ENCODE peak calls at places on chromosomes 7 and 10, in five cellular contexts. Z is SK-N-SH; N is occipital lobe; D is foreskin fibroblast; L is stimulated activated CD8-positive, alpha-beta memory T cell treated with anti-CD3 and anti-CD28 coated beads, Interleukin-15, amount 100 ng/mL, for 4 hours. J is an unnamed sample.

GRCh38 chr7:125316451-125316850 is 386.8 kb upstream of the POT1 start:
- DNase-seq in Z (peak), N (no peak), D (no peak), L (no peak), J (no peak)

GRCh38 chr7:86904949-86905834 is 154.3 kb downstream of the ELAPOR2 start:
- DNase-seq in Z (peak), N (no peak), D (peak), L (no peak), J (no peak)

GRCh38 chr7:149285581-149285975 is 23.6 kb downstream of the ZNF783 start:
- DNase-seq in Z (peak), N (no peak), D (peak), L (no peak), J (no peak)

GRCh38 chr7:101164071-101164840 is 1.1 kb downstream of the VGF start:
- DNase-seq in Z (peak), N (no peak), D (peak), L (no peak), J (no peak)

GRCh38 chr10:121608669-121609190 is 10.5 kb upstream of the FGFR2 start:
- DNase-seq in Z (peak), N (no peak), D (no peak), L (no peak), J (no peak)

GRCh38 chr10:122854648-122855047 is 9.0 kb upstream of the CUZD1 start:
- DNase-seq in Z (no peak), N (no peak), D (peak), L (no peak), J (no peak)

GRCh38 chr10:110335314-110336064 is 30.8 kb upstream of the SMNDC1 start:
- DNase-seq in Z (no peak), N (no peak), D (no peak), L (no peak), J (no peak)

GRCh38 chr10:72069751-72070501 is 18.4 kb downstream of the SPOCK2 start:
- DNase-seq in Z (no peak), N (no peak), D (no peak), L (no peak), J (no peak)

GRCh38 chr7:96055717-96056116 is 266.2 kb downstream of the SLC25A13 start:
- DNase-seq in Z (no peak), N (no peak), D (no peak), L (no peak), J (no peak)

GRCh38 chr7:82985144-82985802 is 177.4 kb downstream of the PCLO start:
- DNase-seq in Z (peak), N (no peak), D (no peak), L (no peak), J (no peak)

GRCh38 chr7:2971914-2972530 is 71.6 kb downstream of the CARD11 start:
- DNase-seq in Z (no peak), N (no peak), D (no peak), L (no peak), J (no peak)

GRCh38 chr7:151351027-151351426 is 9.4 kb downstream of the NUB1 start:
- DNase-seq in Z (peak), N (no peak), D (no peak), L (no peak), J (no peak)

GRCh38 chr7:27117687-27118491 is 12.7 kb downstream of the HOXA4 start:
- DNase-seq in Z (no peak), N (no peak), D (no peak), L (no peak), J (no peak)